ENCODE peak calls at places on chromosomes 3 and 15, in six cellular contexts. K, N, M, E, O and I are unnamed samples.

GRCh38 chr3:184637705-184638104 is 74.2 kb downstream of the MAGEF1 start:
- DNase-seq in N (peak; percentile 63), M (peak; percentile 81), O (no peak), E (peak; percentile 40), K (peak; percentile 91), I (peak; percentile 66)

GRCh38 chr3:197580253-197580691 is 24.5 kb upstream of the BDH1 start:
- DNase-seq in E (no peak), K (no peak), M (no peak), O (no peak), N (no peak), I (no peak)

GRCh38 chr15:56806147-56806536 is 72.8 kb upstream of the ZNF280D start:
- DNase-seq in E (no peak), N (no peak), M (no peak), K (no peak), O (no peak), I (no peak)

GRCh38 chr3:192514754-192515660 is 212.3 kb downstream of the FGF12 start:
- DNase-seq in O (no peak), K (no peak), M (no peak), N (no peak), E (no peak), I (no peak)

GRCh38 chr15:78951841-78952238 is 7.0 kb upstream of the CTSH start:
- DNase-seq in E (no peak), O (no peak), M (peak; percentile 90), K (no peak), N (no peak), I (no peak)

GRCh38 chr3:73056365-73057150 is 4.9 kb upstream of the EBLN2 start:
- DNase-seq in O (no peak), E (no peak), M (peak; percentile 57), K (peak; percentile 80), N (no peak), I (no peak)

GRCh38 chr3:120524171-120524923 is 71.8 kb upstream of the NDUFB4 start:
- DNase-seq in O (no peak), E (no peak), N (no peak), K (no peak), M (peak; percentile 82), I (no peak)

GRCh38 chr3:177944228-177944661 is 592.0 kb upstream of the KCNMB2 start:
- DNase-seq in K (peak; percentile 75), N (no peak), M (peak; percentile 8), O (no peak), E (peak; percentile 56), I (no peak)

GRCh38 chr3:13570391-13571194 is 21.7 kb downstream of the FBLN2 start:
- DNase-seq in M (no peak), O (no peak), K (no peak), N (no peak), E (no peak), I (no peak)

GRCh38 chr15:55744026-55744655 is 1.2 kb upstream of the PRTG start:
- DNase-seq in N (no peak), K (no peak), E (no peak), O (no peak), M (no peak), I (no peak)

GRCh38 chr3:143737065-143737464 is 111.2 kb downstream of the SLC9A9 start:
- DNase-seq in N (no peak), O (no peak), E (no peak), K (no peak), M (peak; percentile 1), I (no peak)

GRCh38 chr3:177580437-177580836 is 383.2 kb upstream of the TBL1XR1 start:
- DNase-seq in K (no peak), O (no peak), E (no peak), M (no peak), N (no peak), I (no peak)

GRCh38 chr3:146221276-146221675 is 29.6 kb downstream of the PLSCR4 start:
- DNase-seq in K (no peak), N (no peak), O (no peak), E (no peak), M (peak; percentile 47), I (no peak)

GRCh38 chr3:106593381-106593780 is 724.6 kb upstream of the CBLB start:
- DNase-seq in E (no peak), M (no peak), O (no peak), N (no peak), K (no peak), I (no peak)

GRCh38 chr3:185696039-185696438 is 109.9 kb downstream of the SENP2 start:
- DNase-seq in K (no peak), M (no peak), N (no peak), O (no peak), E (no peak), I (no peak)

GRCh38 chr3:54033761-54034160 is 88.6 kb upstream of the CACNA2D3 start:
- DNase-seq in M (no peak), N (no peak), O (no peak), K (no peak), E (no peak), I (no peak)

GRCh38 chr3:52078781-52079560 is 22.6 kb upstream of the DUSP7 start:
- DNase-seq in E (no peak), M (no peak), O (no peak), K (no peak), N (no peak), I (no peak)

GRCh38 chr15:40314723-40315276 is 7.1 kb upstream of the PLCB2 start:
- DNase-seq in O (no peak), M (no peak), N (no peak), E (no peak), K (no peak), I (no peak)

GRCh38 chr3:46472736-46473135 is 8.0 kb upstream of the LTF start:
- DNase-seq in O (no peak), M (no peak), E (no peak), N (no peak), K (no peak), I (no peak)

GRCh38 chr15:88605507-88606436 is 15.4 kb upstream of the AEN start:
- DNase-seq in E (no peak), O (no peak), M (peak; percentile 25), K (no peak), N (peak; percentile 86), I (no peak)

GRCh38 chr15:45205192-45205591 is 17.4 kb upstream of the SHF start:
- DNase-seq in M (peak; percentile 58), K (peak; percentile 57), O (no peak), E (peak; percentile 45), N (peak; percentile 90), I (no peak)

GRCh38 chr15:57550640-57551039 is 41.1 kb upstream of the MYZAP start:
- DNase-seq in M (no peak), O (no peak), N (no peak), E (no peak), K (no peak), I (no peak)

GRCh38 chr3:53350652-53351051 is 3.3 kb upstream of the DCP1A start:
- DNase-seq in O (no peak), E (peak; percentile 72), N (no peak), K (peak; percentile 95), M (peak; percentile 63), I (peak; percentile 52)

GRCh38 chr3:88132894-88133293 is 16.9 kb upstream of the C3orf38 start:
- DNase-seq in O (no peak), K (no peak), M (no peak), E (no peak), N (no peak), I (no peak)

GRCh38 chr3:13113346-13114335 is 40.4 kb upstream of the IQSEC1 start:
- DNase-seq in K (no peak), M (no peak), E (no peak), O (peak; percentile 55), N (no peak), I (no peak)

GRCh38 chr3:134333522-134334181 is 40.6 kb downstream of the AMOTL2 start:
- DNase-seq in O (peak; percentile 78), K (no peak), E (no peak), N (no peak), M (peak; percentile 78), I (no peak)

GRCh38 chr3:175898194-175898593 is 1039.1 kb downstream of the NAALADL2 start:
- DNase-seq in O (no peak), N (no peak), E (no peak), K (no peak), M (no peak), I (no peak)

GRCh38 chr15:51121118-51121517 is 26.4 kb upstream of the TNFAIP8L3 start:
- DNase-seq in K (peak; percentile 29), M (peak; percentile 98), E (peak; percentile 14), O (no peak), N (no peak), I (peak; percentile 24)

GRCh38 chr3:53921296-53921695 is 29.6 kb upstream of the SELENOK start:
- DNase-seq in O (no peak), E (no peak), M (peak; percentile 14), N (no peak), K (peak; percentile 29), I (no peak)

GRCh38 chr3:52220380-52221026 is 4.9 kb downstream of the TLR9 start:
- DNase-seq in K (peak; percentile 87), O (peak; percentile 85), E (peak; percentile 73), N (peak; percentile 96), M (peak; percentile 58), I (no peak)

GRCh38 chr15:40263036-40263754 is 19.7 kb downstream of the ANKRD63 start:
- DNase-seq in O (no peak), K (no peak), E (no peak), N (no peak), M (peak; percentile 54), I (no peak)

GRCh38 chr15:35000511-35000910 is 12.4 kb upstream of the ZNF770 start:
- DNase-seq in N (no peak), K (peak; percentile 24), O (no peak), M (peak; percentile 88), E (no peak), I (no peak)

GRCh38 chr3:4350789-4351163 is 47.6 kb downstream of the SETMAR start:
- DNase-seq in O (no peak), K (peak; percentile 89), M (peak; percentile 85), E (peak; percentile 63), N (peak; percentile 87), I (no peak)

GRCh38 chr3:4314688-4315087 is 11.5 kb downstream of the SETMAR start:
- DNase-seq in M (peak; percentile 10), K (peak; percentile 77), N (no peak), O (no peak), E (no peak), I (no peak)

GRCh38 chr3:56836276-56837163 is 34.8 kb upstream of the ARHGEF3 start:
- DNase-seq in N (no peak), E (no peak), O (no peak), M (peak; percentile 36), K (peak; percentile 24), I (no peak)

GRCh38 chr3:140023616-140024530 is 88.9 kb downstream of the CLSTN2 start:
- DNase-seq in N (no peak), M (no peak), K (no peak), E (no peak), O (no peak), I (no peak)